ENCODE peak calls at places on chromosomes 7 and 10, in eight cellular contexts. K, U, T, A, H, E, J and S are unnamed samples.

GRCh38 chr10:102967123-102967522 is 49.0 kb downstream of the CNNM2 start:
- DNase-seq in J (no peak), E (no peak), A (no peak), K (no peak), T (no peak), U (no peak), H (no peak), S (no peak)

GRCh38 chr7:27689045-27689877 is 26.6 kb upstream of the HIBADH start:
- DNase-seq in H (peak; percentile 16), T (peak; percentile 45), U (no peak), J (peak; percentile 33), A (no peak), E (no peak), K (no peak), S (peak; percentile 14)

GRCh38 chr10:124436191-124436638 is 13.6 kb downstream of the NKX1-2 start:
- DNase-seq in A (no peak), U (no peak), K (no peak), T (no peak), E (no peak), H (no peak), J (no peak), S (no peak)

GRCh38 chr7:134368851-134369533 is 52.3 kb upstream of the SLC35B4 start:
- DNase-seq in E (no peak), U (no peak), J (peak; percentile 95), H (no peak), A (no peak), T (no peak), K (peak; percentile 21), S (peak; percentile 38)

GRCh38 chr7:117937049-117937448 is 63.8 kb upstream of the CTTNBP2 start:
- DNase-seq in H (no peak), K (no peak), T (no peak), E (no peak), J (no peak), A (no peak), U (no peak), S (no peak)

GRCh38 chr10:91391915-91392314 is 18.2 kb upstream of the HECTD2 start:
- DNase-seq in K (no peak), H (no peak), A (no peak), T (no peak), E (no peak), J (no peak), U (no peak), S (no peak)

GRCh38 chr10:44032216-44032615 is 352.7 kb downstream of the CXCL12 start:
- DNase-seq in U (no peak), J (peak; percentile 76), A (no peak), H (no peak), E (no peak), K (no peak), T (no peak), S (no peak)

GRCh38 chr10:30070001-30070759 is 10.8 kb upstream of the JCAD start:
- DNase-seq in H (peak; percentile 29), U (peak; percentile 32), E (no peak), K (no peak), A (no peak), J (peak; percentile 84), T (no peak), S (no peak)

GRCh38 chr10:14153570-14154055 is 177.1 kb downstream of the FRMD4A start:
- DNase-seq in E (no peak), J (no peak), A (no peak), K (no peak), U (no peak), H (no peak), T (no peak), S (no peak)

GRCh38 chr10:70575486-70575873 is 27.1 kb downstream of the PRF1 start:
- DNase-seq in H (no peak), E (no peak), T (peak; percentile 5), J (peak; percentile 32), U (no peak), A (no peak), K (no peak), S (peak; percentile 47)

GRCh38 chr10:7168414-7168813 is 242.4 kb downstream of the SFMBT2 start:
- DNase-seq in E (no peak), K (no peak), T (no peak), H (no peak), J (no peak), U (no peak), A (no peak), S (no peak)

GRCh38 chr7:158192956-158193355 is 394.7 kb downstream of the PTPRN2 start:
- DNase-seq in J (no peak), U (no peak), H (no peak), A (no peak), T (no peak), E (no peak), K (no peak), S (no peak)

GRCh38 chr7:32481921-32482320 is 8.3 kb downstream of the LSM5 start:
- DNase-seq in U (no peak), J (no peak), T (no peak), E (no peak), A (no peak), H (no peak), K (no peak), S (no peak)

GRCh38 chr7:74318043-74318442 is 28.8 kb downstream of the CLIP2 start:
- DNase-seq in U (no peak), T (no peak), H (no peak), J (no peak), A (no peak), E (no peak), K (no peak), S (no peak)

GRCh38 chr10:1173091-1173490 is 116.9 kb downstream of the WDR37 start:
- DNase-seq in A (no peak), T (no peak), H (no peak), U (no peak), E (no peak), K (no peak), J (no peak), S (no peak)